ENCODE peak calls at places on chromosome 2, in five cellular contexts. C, Y, T, P and E are unnamed samples.

GRCh38 chr2:234495801-234496441 is 960 bp downstream of the ARL4C start:
- DNase-seq in C (no peak), T (no peak), Y (peak; percentile 29), P (no peak), E (no peak)

GRCh38 chr2:2057125-2057721 is 273.9 kb downstream of the MYT1L start:
- DNase-seq in C (peak; percentile 55), Y (peak; percentile 87), T (peak; percentile 25), P (no peak), E (peak; percentile 3)

GRCh38 chr2:84494070-84494469 is 22.2 kb upstream of the DNAH6 start:
- DNase-seq in P (no peak), T (no peak), C (peak; percentile 31), Y (no peak), E (no peak)

GRCh38 chr2:231177156-231178007 is 21.0 kb upstream of the ARMC9 start:
- DNase-seq in T (no peak), Y (no peak), P (no peak), C (no peak), E (no peak)

GRCh38 chr2:162382283-162382682 is 38.4 kb downstream of the GCA start:
- DNase-seq in T (no peak), P (no peak), C (peak; percentile 23), Y (no peak), E (no peak)

GRCh38 chr2:168526641-168527040 is 70.6 kb downstream of the CERS6 start:
- DNase-seq in Y (peak; percentile 59), C (peak; percentile 39), P (no peak), T (no peak), E (no peak)

GRCh38 chr2:71806432-71806831 is 341.2 kb downstream of the CYP26B1 start:
- DNase-seq in T (no peak), C (no peak), P (no peak), Y (no peak), E (no peak)

GRCh38 chr2:85888020-85888744 is 608 bp downstream of the ST3GAL5 start:
- DNase-seq in C (peak; percentile 32), Y (peak; percentile 25), T (no peak), P (no peak), E (no peak)

GRCh38 chr2:38656866-38657265 is 9.0 kb upstream of the GALM start:
- DNase-seq in C (no peak), T (no peak), P (no peak), Y (no peak), E (no peak)

GRCh38 chr2:106990307-106990706 is 104.3 kb upstream of the ST6GAL2 start:
- DNase-seq in C (peak; percentile 66), T (no peak), Y (no peak), P (peak; percentile 81), E (no peak)

GRCh38 chr2:43458002-43458628 is 137.7 kb downstream of the THADA start:
- DNase-seq in P (no peak), T (no peak), Y (no peak), C (peak; percentile 60), E (no peak)

GRCh38 chr2:174717273-174717672 is 47.0 kb downstream of the CHRNA1 start:
- DNase-seq in Y (no peak), C (no peak), P (peak; percentile 57), T (no peak), E (no peak)

GRCh38 chr2:49291619-49292018 is 137.3 kb upstream of the FSHR start:
- DNase-seq in T (no peak), C (no peak), Y (no peak), P (no peak), E (no peak)

GRCh38 chr2:134122610-134123009 is 131.3 kb upstream of the MGAT5 start:
- DNase-seq in Y (no peak), T (no peak), P (no peak), C (no peak), E (no peak)

GRCh38 chr2:69755862-69756467 is 14.0 kb downstream of the ANXA4 start:
- DNase-seq in P (no peak), T (no peak), C (peak; percentile 37), Y (no peak), E (no peak)

GRCh38 chr2:143473206-143473605 is 344.0 kb downstream of the ARHGAP15 start:
- DNase-seq in C (peak; percentile 75), T (no peak), Y (no peak), P (peak; percentile 31), E (no peak)

GRCh38 chr2:236001854-236002253 is 166.3 kb downstream of the GBX2 start:
- DNase-seq in Y (no peak), C (no peak), P (no peak), T (no peak), E (no peak)

GRCh38 chr2:112720785-112721184 is at the start of gene NT5DC4:
- DNase-seq in T (no peak), C (no peak), Y (no peak), P (no peak), E (no peak)

GRCh38 chr2:12303181-12304030 is 413.3 kb upstream of the TRIB2 start:
- DNase-seq in T (no peak), P (peak; percentile 92), C (peak; percentile 95), Y (no peak), E (no peak)

GRCh38 chr2:207635468-207636200 is 10.4 kb upstream of the METTL21A start:
- DNase-seq in P (no peak), T (no peak), C (no peak), Y (no peak), E (no peak)

GRCh38 chr2:6525371-6525770 is 340.3 kb downstream of the CMPK2 start:
- DNase-seq in C (no peak), T (no peak), Y (no peak), P (no peak), E (no peak)

GRCh38 chr2:71691747-71692455 is 238.5 kb downstream of the DYSF start:
- DNase-seq in T (no peak), P (no peak), C (no peak), Y (no peak), E (no peak)

GRCh38 chr2:153420394-153420793 is 58.2 kb downstream of the RPRM start:
- DNase-seq in C (no peak), P (no peak), Y (no peak), T (no peak), E (no peak)

GRCh38 chr2:96205238-96205637 is 3.4 kb downstream of the STARD7 start:
- DNase-seq in C (peak; percentile 26), P (no peak), Y (no peak), T (no peak), E (no peak)

GRCh38 chr2:61135510-61135909 is 26.5 kb upstream of the C2orf74 start:
- DNase-seq in Y (no peak), P (peak; percentile 22), T (no peak), C (peak; percentile 79), E (no peak)

GRCh38 chr2:177665948-177666347 is 273.4 kb downstream of the AGPS start:
- DNase-seq in Y (no peak), C (no peak), T (no peak), P (no peak), E (no peak)

GRCh38 chr2:51706220-51706619 is 674.3 kb upstream of the NRXN1 start:
- DNase-seq in P (no peak), C (no peak), T (no peak), Y (no peak), E (no peak)

GRCh38 chr2:187567126-187567525 is 12.9 kb upstream of the TFPI start:
- DNase-seq in Y (no peak), C (peak; percentile 90), P (no peak), T (no peak), E (no peak)

GRCh38 chr2:120680136-120680761 is 55.4 kb upstream of the GLI2 start:
- DNase-seq in P (peak; percentile 83), T (peak; percentile 16), Y (peak; percentile 79), C (peak; percentile 93), E (peak; percentile 36)

GRCh38 chr2:120679526-120679925 is 56.1 kb upstream of the GLI2 start:
- DNase-seq in P (no peak), T (no peak), Y (no peak), C (no peak), E (no peak)

GRCh38 chr2:120681696-120682288 is 53.9 kb upstream of the GLI2 start:
- DNase-seq in Y (no peak), P (no peak), C (no peak), T (no peak), E (no peak)

GRCh38 chr2:120682654-120683053 is 53.0 kb upstream of the GLI2 start:
- DNase-seq in P (no peak), C (no peak), Y (no peak), T (no peak), E (no peak)

GRCh38 chr2:120681181-120681580 is 54.5 kb upstream of the GLI2 start:
- DNase-seq in Y (no peak), P (no peak), T (no peak), C (no peak), E (no peak)
- H3K4me3 ChIP-seq in Y (no peak overlapping the region), P (no peak overlapping the region), T (no peak overlapping the region), C (no peak overlapping the region), E (no peak overlapping the region)

GRCh38 chr2:138213079-138213478 is 248.8 kb downstream of the HNMT start:
- DNase-seq in T (no peak), P (no peak), Y (no peak), C (no peak), E (no peak)
- TF ChIP-seq CTCF in T (no peak), P (no peak), Y (no peak), C (no peak), E (no peak)

DNA sequence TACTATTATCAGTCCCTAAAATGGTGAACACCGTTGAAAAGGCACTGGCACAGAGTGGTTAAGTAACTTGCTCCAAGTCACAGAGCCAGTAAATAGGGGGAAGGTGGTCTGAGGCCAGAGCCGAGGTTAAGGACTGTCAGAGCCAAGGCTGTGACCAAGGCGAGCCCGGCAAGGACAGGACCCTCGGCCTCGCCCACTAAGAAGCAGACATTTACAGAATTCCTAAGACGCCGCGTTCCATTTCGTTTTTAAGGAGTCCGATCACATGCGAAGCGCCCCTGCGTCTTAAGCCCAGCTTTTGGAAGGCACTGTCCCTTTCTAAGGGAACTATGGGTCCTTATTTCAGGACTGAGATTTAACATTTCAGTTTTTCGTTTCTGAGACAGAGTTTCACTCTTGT is 1.0 kb downstream of the PDIA6 start:
- DNase-seq in Y (no peak), P (no peak), C (no peak), T (no peak), E (no peak)
- H3K4me3 ChIP-seq in Y (peak overlapping the region; percentile 90), P (peak overlapping the region; percentile 69), C (peak overlapping the region; percentile 75), T (peak overlapping the region; percentile 94), E (peak overlapping the region; percentile 80)

GRCh38 chr2:127532296-127532695 is 3.2 kb upstream of the MYO7B start:
- DNase-seq in Y (no peak), C (no peak), P (no peak), T (no peak), E (no peak)

GRCh38 chr2:127530245-127531132 is 4.2 kb upstream of the IWS1 start:
- DNase-seq in Y (no peak), C (no peak), P (no peak), T (no peak), E (no peak)

GRCh38 chr2:127526940-127527804 is 883 bp upstream of the IWS1 start:
- DNase-seq in C (no peak), Y (no peak), P (no peak), T (no peak), E (no peak)

GRCh38 chr2:127528487-127528886 is 2.2 kb upstream of the IWS1 start:
- DNase-seq in C (no peak), T (no peak), P (no peak), Y (no peak), E (no peak)

DNA sequence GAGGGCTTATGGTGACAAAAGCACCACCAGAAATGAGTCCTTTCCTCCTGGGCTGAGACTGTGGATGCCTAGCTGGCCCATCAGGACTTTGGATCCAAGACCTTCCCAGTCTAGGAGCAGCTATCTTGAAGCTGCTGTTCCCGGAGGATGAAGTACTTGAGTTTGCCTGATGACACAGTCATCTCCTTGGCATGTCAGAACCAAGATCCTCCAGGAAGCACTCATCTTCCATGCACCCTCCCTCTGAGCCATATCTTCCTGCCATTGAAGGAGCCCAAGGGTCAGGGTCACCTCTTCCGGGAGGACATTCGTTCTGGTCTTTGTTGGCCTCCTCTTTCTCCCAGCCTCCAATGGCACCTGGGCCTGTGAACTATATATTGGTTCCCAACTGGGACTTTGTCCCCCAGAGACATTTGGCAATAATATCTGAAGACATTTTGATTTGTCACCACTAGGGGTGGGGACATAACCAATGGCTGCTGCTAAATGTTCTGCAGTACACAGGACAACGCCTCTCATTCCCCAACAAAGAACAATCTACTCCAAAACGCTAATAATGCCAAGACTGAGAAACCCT is 4.3 kb upstream of the MYO7B start:
- DNase-seq in P (no peak), Y (no peak), C (no peak), T (no peak), E (no peak)
- TF ChIP-seq CTCF in P (no peak), Y (no peak), C (no peak), T (no peak), E (peak; percentile 24)